ENCODE peak calls at places on chromosomes 3 and 15, in four cellular contexts. S, G, K and O are unnamed samples.
A peak's percentile ranks its signal among the peaks of the same experiment; 100 is the strongest.

GRCh38 chr15:35439291-35439690 is 106.7 kb downstream of the DPH6 start:
- DNase-seq in S (no peak), G (no peak), K (no peak), O (no peak)

GRCh38 chr3:168048414-168049330 is 47.1 kb downstream of the GOLIM4 start:
- DNase-seq in S (no peak), G (no peak), K (no peak), O (no peak)

GRCh38 chr15:89870688-89871288 is 23.0 kb downstream of the AP3S2 start:
- DNase-seq in S (no peak), G (no peak), K (no peak), O (no peak)

GRCh38 chr3:134666885-134667284 is 16.1 kb upstream of the KY start:
- DNase-seq in S (no peak), G (no peak), K (no peak), O (no peak)

GRCh38 chr3:81242871-81243270 is 518.6 kb downstream of the GBE1 start:
- DNase-seq in S (no peak), G (no peak), K (no peak), O (no peak)

GRCh38 chr15:36911322-36911944 is 188.9 kb downstream of the MEIS2 start:
- DNase-seq in S (no peak), G (no peak), K (no peak), O (no peak)

GRCh38 chr3:113205481-113205880 is 5.9 kb upstream of the BOC start:
- DNase-seq in S (no peak), G (no peak), K (no peak), O (no peak)

GRCh38 chr3:100316656-100317069 is 17.9 kb upstream of the NIT2 start:
- DNase-seq in S (peak; percentile 45), G (peak; percentile 33), K (peak; percentile 40), O (no peak)

GRCh38 chr3:141686477-141687280 is 51.4 kb upstream of the RNF7 start:
- DNase-seq in S (peak; percentile 64), G (peak; percentile 67), K (peak; percentile 45), O (no peak)

GRCh38 chr3:129087138-129087702 is 26.6 kb downstream of the GP9 start:
- DNase-seq in S (peak; percentile 76), G (no peak), K (no peak), O (no peak)

GRCh38 chr3:121989943-121990342 is 32.1 kb downstream of the ILDR1 start:
- DNase-seq in S (no peak), G (no peak), K (no peak), O (no peak)

GRCh38 chr3:190116551-190117067 is 4.1 kb downstream of the P3H2 start:
- DNase-seq in S (no peak), G (peak; percentile 47), K (no peak), O (no peak)

GRCh38 chr15:74386496-74387140 is 19.2 kb upstream of the CYP11A1 start:
- DNase-seq in S (no peak), G (no peak), K (no peak), O (no peak)

GRCh38 chr3:112769624-112770023 is 77.0 kb downstream of the CD200R1L start:
- DNase-seq in S (no peak), G (no peak), K (no peak), O (no peak)

GRCh38 chr15:78984041-78984440 is 39.2 kb upstream of the CTSH start:
- DNase-seq in S (no peak), G (no peak), K (no peak), O (no peak)

GRCh38 chr3:38648659-38649499 is 608 bp downstream of the SCN5A start:
- DNase-seq in S (no peak), G (no peak), K (no peak), O (no peak)

GRCh38 chr3:8052599-8053185 is 448.9 kb upstream of the LMCD1 start:
- DNase-seq in S (no peak), G (no peak), K (no peak), O (peak; percentile 25)

GRCh38 chr3:184156522-184156955 is 1.4 kb downstream of the DVL3 start:
- DNase-seq in S (peak; percentile 85), G (no peak), K (peak; percentile 41), O (no peak)